ENCODE peak calls at places on chromosomes 11 and 22, in five cellular contexts. X is neuronal stem cell, H is IMR-90, V is mesenchymal stem cell, I is H9. S is an unnamed sample.
A peak's percentile ranks its signal among the peaks of the same experiment; 100 is the strongest.

GRCh38 chr11:56521955-56522354 is 21.1 kb downstream of the OR5M11 start:
- DNase-seq in V (no peak), H (no peak), I (no peak), X (no peak), S (peak; percentile 52)

GRCh38 chr11:10387209-10388083 is 67.6 kb upstream of the AMPD3 start:
- DNase-seq in X (no peak), V (no peak), I (no peak), H (peak; percentile 92), S (no peak)

GRCh38 chr11:95375451-95375850 is 144.4 kb upstream of the SESN3 start:
- DNase-seq in X (no peak), H (no peak), V (no peak), I (no peak), S (no peak)

GRCh38 chr22:27564806-27565205 is 236.8 kb downstream of the MN1 start:
- DNase-seq in H (no peak), V (no peak), I (no peak), X (no peak), S (no peak)

GRCh38 chr11:29293825-29294224 is 723.0 kb downstream of the KCNA4 start:
- DNase-seq in H (peak; percentile 94), X (no peak), V (peak; percentile 86), I (no peak), S (no peak)

GRCh38 chr11:4881860-4882500 is at the start of gene OR51T1:
- DNase-seq in V (peak; percentile 16), I (no peak), X (no peak), H (peak; percentile 40), S (no peak)

GRCh38 chr11:33828604-33829429 is 54.5 kb upstream of the FBXO3 start:
- DNase-seq in V (no peak), I (peak; percentile 45), H (no peak), X (peak; percentile 2), S (no peak)

GRCh38 chr22:37675930-37676571 is 615 bp downstream of the LGALS1 start:
- DNase-seq in X (no peak), I (no peak), V (peak; percentile 45), H (no peak), S (no peak)

GRCh38 chr11:92663539-92663938 is 305.9 kb upstream of the MTNR1B start:
- DNase-seq in V (no peak), I (no peak), X (no peak), H (no peak), S (no peak)

GRCh38 chr11:26608507-26609146 is 36.6 kb upstream of the MUC15 start:
- DNase-seq in X (no peak), H (no peak), I (no peak), V (no peak), S (no peak)

GRCh38 chr11:26319906-26320305 is 12.0 kb upstream of the ANO3 start:
- DNase-seq in V (peak; percentile 18), X (no peak), H (no peak), I (peak; percentile 34), S (peak; percentile 72)

GRCh38 chr11:102240502-102240901 is 76.8 kb upstream of the BIRC3 start:
- DNase-seq in I (no peak), H (peak; percentile 63), X (no peak), V (peak; percentile 44), S (no peak)

GRCh38 chr11:79121351-79121750 is 319.5 kb downstream of the TENM4 start:
- DNase-seq in H (peak; percentile 19), X (no peak), I (no peak), V (no peak), S (no peak)

GRCh38 chr11:8593455-8593854 is 573 bp downstream of the STK33 start:
- DNase-seq in H (no peak), I (no peak), V (no peak), X (no peak), S (no peak)

GRCh38 chr11:126284829-126285228 is 1.9 kb downstream of the TIRAP start:
- DNase-seq in H (peak; percentile 96), V (peak; percentile 98), I (no peak), X (no peak), S (no peak)

GRCh38 chr11:28089378-28089777 is 18.6 kb downstream of the KIF18A start:
- DNase-seq in X (no peak), V (peak; percentile 71), H (peak; percentile 45), I (no peak), S (no peak)

GRCh38 chr11:108501396-108501795 is 3.2 kb upstream of the POGLUT3 start:
- DNase-seq in X (no peak), V (no peak), H (peak; percentile 26), I (no peak), S (no peak)

GRCh38 chr22:19723990-19724827 is 870 bp downstream of the GP1BB start:
- DNase-seq in H (peak; percentile 18), X (peak; percentile 67), V (peak; percentile 46), I (peak; percentile 79), S (peak; percentile 83)

GRCh38 chr11:33310720-33311500 is 53.7 kb downstream of the HIPK3 start:
- DNase-seq in H (peak; percentile 20), X (no peak), V (peak; percentile 22), I (peak; percentile 49), S (peak; percentile 64)

GRCh38 chr11:24575392-24575791 is 78.5 kb downstream of the LUZP2 start:
- DNase-seq in I (no peak), H (peak; percentile 75), V (no peak), X (no peak), S (no peak)

GRCh38 chr11:73393479-73394415 is 17.5 kb downstream of the RELT start:
- DNase-seq in V (peak; percentile 81), H (peak; percentile 82), X (peak; percentile 63), I (peak; percentile 86), S (peak; percentile 87)

GRCh38 chr22:27718186-27719032 is 83.1 kb downstream of the MN1 start:
- DNase-seq in H (peak; percentile 98), I (peak; percentile 42), V (peak; percentile 99), X (no peak), S (peak; percentile 86)

GRCh38 chr11:78767409-78767932 is 192.8 kb upstream of the NARS2 start:
- DNase-seq in I (no peak), X (no peak), V (no peak), H (peak; percentile 21), S (no peak)

GRCh38 chr11:126080206-126080941 is 17.7 kb upstream of the CDON start:
- DNase-seq in H (no peak), V (no peak), I (no peak), X (no peak), S (peak; percentile 69)

GRCh38 chr11:2463766-2464277 is 19.0 kb downstream of the KCNQ1 start:
- DNase-seq in I (no peak), V (no peak), H (no peak), X (no peak), S (no peak)
- H3K27ac ChIP-seq in I (no peak overlapping the region), V (no peak overlapping the region), H (no peak overlapping the region), X (no peak overlapping the region), S (no peak overlapping the region)

GRCh38 chr11:65056999-65057398 is 1.4 kb downstream of the NAALADL1 start:
- DNase-seq in V (no peak), X (no peak), H (no peak), I (no peak), S (no peak)

GRCh38 chr11:65055538-65055937 is 2.8 kb downstream of the NAALADL1 start:
- DNase-seq in V (no peak), I (no peak), X (no peak), H (no peak), S (no peak)

GRCh38 chr11:65047581-65048422 is 6.8 kb downstream of the SAC3D1 start:
- DNase-seq in I (peak; percentile 48), H (no peak), X (no peak), V (no peak), S (no peak)

GRCh38 chr11:65053826-65054503 is 4.4 kb downstream of the NAALADL1 start:
- DNase-seq in V (no peak), X (no peak), I (no peak), H (no peak), S (no peak)

GRCh38 chr11:65051389-65051858 is 6.9 kb downstream of the NAALADL1 start:
- DNase-seq in H (no peak), V (no peak), X (no peak), I (no peak), S (no peak)
- H4K8ac ChIP-seq in H (no peak overlapping the region), V (no peak overlapping the region), X (no peak overlapping the region), I (no peak overlapping the region), S (no peak overlapping the region)

DNA sequence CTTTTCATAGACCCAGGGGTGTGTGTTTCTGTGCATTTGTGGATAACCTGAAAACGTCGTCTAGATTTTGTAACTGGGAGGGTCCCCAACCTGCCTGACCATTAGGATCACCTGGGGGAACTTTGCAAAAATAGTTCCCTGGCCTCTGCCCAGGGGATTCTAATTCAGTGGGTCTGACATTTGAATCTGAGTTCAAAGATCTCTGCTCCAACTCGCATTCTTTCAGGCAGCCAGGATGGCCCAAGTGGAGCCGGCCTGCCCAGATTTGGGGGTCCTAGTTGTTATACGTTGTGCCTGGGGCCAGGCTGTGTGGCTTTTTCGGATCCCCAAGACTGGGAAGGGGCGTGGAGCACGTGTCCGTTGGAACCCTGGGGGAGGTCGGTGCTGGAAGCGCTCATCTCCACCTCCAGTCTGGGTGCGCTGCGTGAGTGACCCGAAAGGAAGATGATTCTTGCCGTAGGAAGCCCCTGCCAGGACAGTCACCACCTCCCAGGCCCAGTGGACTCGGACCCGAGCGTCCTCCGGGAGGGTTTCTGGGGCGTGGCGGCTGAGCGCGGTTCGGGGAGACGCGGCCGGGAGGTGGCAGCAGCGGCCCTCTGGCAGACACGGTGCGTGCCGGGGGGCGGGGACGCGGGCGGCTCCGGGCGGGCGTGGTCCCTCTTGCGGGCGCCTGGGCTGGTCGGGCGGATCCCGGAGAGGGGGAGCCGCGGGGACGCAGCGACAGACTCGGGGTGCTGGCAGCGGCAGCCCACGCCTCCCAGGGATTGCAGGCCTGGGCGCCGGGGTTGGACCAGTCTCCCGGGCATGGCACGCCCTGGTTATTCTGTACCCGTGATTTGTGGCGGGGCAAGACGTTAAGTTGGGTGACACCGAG is 29.2 kb upstream of the PLET1 start:
- DNase-seq in X (peak; percentile 53), I (peak; percentile 85), V (peak; percentile 65), H (peak; percentile 35), S (peak; percentile 69)
- H2BK5ac ChIP-seq in X (no peak overlapping the region), I (no peak overlapping the region), V (no peak overlapping the region), H (peak overlapping the region; percentile 55), S (no peak overlapping the region)

GRCh38 chr22:39534591-39535301 is 2.2 kb upstream of the RPS19BP1 start:
- DNase-seq in V (peak; percentile 67), I (peak; percentile 90), H (peak; percentile 53), X (peak; percentile 89), S (peak; percentile 85)
- H3K27ac ChIP-seq in V (peak overlapping the region; percentile 12), I (no peak overlapping the region), H (no peak overlapping the region), X (no peak overlapping the region), S (no peak overlapping the region)

GRCh38 chr11:118531597-118532084 is 649 bp downstream of the TMEM25 start:
- DNase-seq in I (no peak), H (no peak), V (no peak), X (no peak), S (no peak)

GRCh38 chr11:118530180-118530682 is 761 bp upstream of the TMEM25 start:
- DNase-seq in X (no peak), I (no peak), V (peak; percentile 14), H (peak; percentile 5), S (no peak)

GRCh38 chr11:118529584-118530175 is 1.3 kb upstream of the TMEM25 start:
- DNase-seq in V (no peak), H (no peak), X (no peak), I (no peak), S (peak; percentile 66)

GRCh38 chr11:118532091-118532490 is 1.1 kb downstream of the TMEM25 start:
- DNase-seq in H (no peak), I (no peak), X (no peak), V (no peak), S (no peak)

GRCh38 chr11:118530683-118531596 is at the start of gene TMEM25:
- DNase-seq in V (peak; percentile 64), H (peak; percentile 32), I (peak; percentile 83), X (peak; percentile 62), S (peak; percentile 79)
- H4K8ac ChIP-seq in V (peak within 1 kb of the TSS; percentile 52), H (peak within 1 kb of the TSS; percentile 34), I (no peak within 1 kb of the TSS), X (no peak within 1 kb of the TSS), S (no peak within 1 kb of the TSS)

S was measured in mesendoderm.